ENCODE peak calls at places on chromosomes 2 and 18, in seven cellular contexts. J, L, X, W, M, N and C are unnamed samples.

GRCh38 chr2:162343492-162343823 is 474 bp upstream of the GCA start:
- DNase-seq in N (no peak), J (no peak), W (no peak), X (no peak), M (no peak), L (no peak), C (no peak)

GRCh38 chr2:19416083-19416482 is 57.7 kb upstream of the OSR1 start:
- DNase-seq in W (no peak), L (no peak), M (no peak), X (no peak), J (no peak), N (no peak), C (no peak)

GRCh38 chr18:49016648-49017539 is 66.1 kb upstream of the SMAD7 start:
- DNase-seq in J (peak), X (peak), M (peak), W (peak), N (peak), L (no peak), C (peak)

GRCh38 chr18:1090758-1091157 is 186.1 kb downstream of the ADCYAP1 start:
- DNase-seq in X (no peak), J (no peak), L (no peak), W (no peak), N (no peak), M (no peak), C (no peak)

GRCh38 chr2:29112379-29112778 is 2.8 kb upstream of the CLIP4 start:
- DNase-seq in W (no peak), M (no peak), J (no peak), X (no peak), N (no peak), L (no peak), C (no peak)

GRCh38 chr2:22124003-22124402 is 1000.2 kb downstream of the TDRD15 start:
- DNase-seq in J (no peak), M (no peak), N (no peak), X (no peak), L (no peak), W (no peak), C (no peak)

GRCh38 chr18:58132595-58133191 is 88.7 kb downstream of the NEDD4L start:
- DNase-seq in W (no peak), L (no peak), N (no peak), X (peak), J (no peak), M (no peak), C (no peak)

GRCh38 chr2:29014811-29015414 is 33.8 kb downstream of the TOGARAM2 start:
- DNase-seq in M (peak), W (no peak), L (peak), N (no peak), J (peak), X (peak), C (peak)

GRCh38 chr18:44410740-44411139 is 269.9 kb upstream of the SETBP1 start:
- DNase-seq in J (no peak), W (no peak), L (no peak), X (no peak), N (no peak), M (no peak), C (no peak)

GRCh38 chr18:69469444-69469919 is 68.8 kb downstream of the DOK6 start:
- DNase-seq in M (no peak), N (no peak), J (no peak), W (no peak), L (no peak), X (peak), C (no peak)

GRCh38 chr2:48651127-48651526 is 33.5 kb downstream of the GTF2A1L start:
- DNase-seq in N (no peak), L (no peak), M (peak), W (no peak), X (peak), J (peak), C (peak)

GRCh38 chr2:200373973-200374416 is 67.5 kb downstream of the SPATS2L start:
- DNase-seq in N (no peak), X (no peak), L (no peak), M (no peak), W (no peak), J (no peak), C (no peak)

GRCh38 chr2:113407446-113408099 is 29.9 kb upstream of the ZNG1B start:
- DNase-seq in W (no peak), J (peak), X (peak), M (peak), L (no peak), N (no peak), C (no peak)

GRCh38 chr2:43989549-43989948 is 6.2 kb downstream of the LRPPRC start:
- DNase-seq in L (no peak), W (no peak), J (no peak), N (no peak), M (no peak), X (peak), C (no peak)

GRCh38 chr2:156399224-156399949 is 36.8 kb upstream of the GPD2 start:
- DNase-seq in N (peak), J (no peak), M (no peak), W (peak), X (peak), L (peak), C (no peak)

GRCh38 chr2:137706786-137707613 is 257.3 kb upstream of the HNMT start:
- DNase-seq in M (no peak), L (no peak), N (peak), X (no peak), J (no peak), W (no peak), C (no peak)

DNA sequence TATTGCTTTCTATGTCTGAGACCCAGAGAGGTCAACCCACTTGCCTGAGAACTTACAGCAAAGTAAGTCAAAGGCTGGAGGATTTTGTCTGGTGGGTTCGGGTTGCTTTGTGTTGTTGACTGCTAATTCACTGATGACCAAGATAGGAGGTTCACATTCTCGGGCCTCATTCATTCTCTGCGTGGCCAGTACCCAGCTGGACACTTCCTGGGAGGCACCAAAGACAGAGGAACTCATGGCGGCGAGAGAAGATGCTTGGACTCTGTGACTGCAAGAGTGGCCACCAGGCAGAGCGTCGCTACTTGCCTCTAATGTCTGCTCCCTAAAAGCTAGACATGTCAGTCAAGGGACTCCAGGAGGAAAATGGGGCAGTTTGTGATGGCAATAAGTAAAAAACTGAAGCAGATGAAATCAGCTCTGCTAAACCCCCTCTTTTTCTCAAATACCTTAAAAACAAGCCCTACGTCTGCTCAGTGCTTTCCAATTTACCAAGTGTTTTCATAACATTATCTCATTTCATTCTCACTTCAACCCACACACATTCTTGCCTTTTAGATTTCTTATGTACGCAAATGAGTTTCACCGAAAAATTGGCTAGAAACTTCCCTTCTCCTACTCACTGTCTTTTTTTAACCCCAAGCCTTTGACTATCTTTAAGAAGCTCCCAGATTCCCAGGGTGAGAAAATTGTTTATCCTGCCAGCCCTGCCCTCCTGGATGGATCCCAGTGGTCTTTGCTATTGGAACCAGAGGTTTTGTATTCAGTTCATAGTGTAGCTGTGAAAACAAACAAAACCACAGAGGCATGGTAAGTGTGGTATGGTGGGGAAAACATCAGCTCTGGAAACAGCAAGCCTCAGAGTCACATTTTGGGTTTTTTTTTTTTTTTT is 4.9 kb upstream of the LBH start:
- DNase-seq in J (no peak), W (no peak), X (no peak), M (peak), L (no peak), N (no peak), C (no peak)
- H3K4me3 ChIP-seq in J (no peak), W (no peak), X (no peak), M (no peak), L (no peak), N (no peak), C (no peak)

GRCh38 chr18:23226930-23227728 is 91.8 kb downstream of the CABLES1 start:
- DNase-seq in W (peak), J (peak), L (peak), N (no peak), X (peak), M (peak), C (peak)

GRCh38 chr18:23226386-23226785 is 91.1 kb downstream of the CABLES1 start:
- DNase-seq in N (no peak), W (no peak), L (no peak), M (peak), X (peak), J (no peak), C (no peak)

GRCh38 chr18:23227729-23228075 is 92.4 kb downstream of the CABLES1 start:
- DNase-seq in W (no peak), X (no peak), N (no peak), J (no peak), L (no peak), M (no peak), C (no peak)

GRCh38 chr18:23223641-23224040 is 88.4 kb downstream of the CABLES1 start:
- DNase-seq in X (peak), M (no peak), W (no peak), J (no peak), L (no peak), N (no peak), C (no peak)

GRCh38 chr18:23225518-23225917 is 90.2 kb downstream of the CABLES1 start:
- DNase-seq in L (peak), M (peak), X (peak), W (peak), J (peak), N (no peak), C (peak)
- H3K4me3 ChIP-seq in L (no peak), M (no peak), X (no peak), W (no peak), J (no peak), N (no peak), C (no peak)

GRCh38 chr2:196130039-196130825 is 41.1 kb downstream of the STK17B start:
- DNase-seq in M (no peak), W (no peak), X (no peak), L (no peak), J (no peak), N (no peak), C (no peak)

GRCh38 chr2:196136151-196136550 is 35.2 kb downstream of the STK17B start:
- DNase-seq in L (no peak), X (no peak), M (no peak), J (no peak), W (no peak), N (no peak), C (peak)

GRCh38 chr2:196131384-196131861 is 40.0 kb downstream of the STK17B start:
- DNase-seq in M (peak), N (no peak), X (peak), W (peak), L (peak), J (no peak), C (no peak)

GRCh38 chr2:196128749-196129148 is 42.6 kb downstream of the STK17B start:
- DNase-seq in M (no peak), N (no peak), X (no peak), W (no peak), L (no peak), J (no peak), C (no peak)

GRCh38 chr2:196131949-196132925 is 39.1 kb downstream of the STK17B start:
- DNase-seq in L (no peak), W (no peak), J (no peak), X (peak), N (no peak), M (no peak), C (no peak)
- H3K4me3 ChIP-seq in L (no peak), W (no peak), J (no peak), X (no peak), N (no peak), M (no peak), C (no peak)

GRCh38 chr18:11994708-11995444 is 13.6 kb downstream of the IMPA2 start:
- DNase-seq in L (no peak), J (no peak), N (no peak), W (no peak), M (no peak), X (peak), C (no peak)
- H3K4me3 ChIP-seq in L (no peak), J (no peak), N (no peak), W (no peak), M (no peak), X (no peak), C (no peak)